ENCODE peak calls at places on chromosomes 7 and 10, in nine cellular contexts. One of them, this sample, is unnamed.

GRCh38 chr10:132146271-132146671 is 40.5 kb upstream of the DPYSL4 start:
- DNase-seq in NCI-H1105: no peak
- DNase-seq in neural crest cell: no peak
- DNase-seq in amygdala: no peak
- DNase-seq in nephron progenitor cell: no peak
- DNase-seq in COR-L47: no peak
- DNase-seq in WERI-Rb-1: no peak
- DNase-seq in activated CD4-positive, alpha-beta T cell treated with anti-CD3 and anti-CD28 coated beads for 48 hours: no peak
- DNase-seq in esophagus squamous epithelium: no peak
- DNase-seq in this sample: no peak

GRCh38 chr7:108442039-108442568 is 14.1 kb downstream of the NRCAM start:
- DNase-seq in NCI-H1105: peak; percentile 81
- DNase-seq in neural crest cell: no peak
- DNase-seq in amygdala: no peak
- DNase-seq in nephron progenitor cell: no peak
- DNase-seq in COR-L47: peak; percentile 52
- DNase-seq in WERI-Rb-1: no peak
- DNase-seq in activated CD4-positive, alpha-beta T cell treated with anti-CD3 and anti-CD28 coated beads for 48 hours: peak; percentile 66
- DNase-seq in esophagus squamous epithelium: no peak
- DNase-seq in this sample: no peak

GRCh38 chr10:3782456-3783312 is 2.3 kb downstream of the KLF6 start:
- DNase-seq in NCI-H1105: no peak
- DNase-seq in neural crest cell: no peak
- DNase-seq in amygdala: peak; percentile 65
- DNase-seq in nephron progenitor cell: no peak
- DNase-seq in COR-L47: no peak
- DNase-seq in WERI-Rb-1: no peak
- DNase-seq in activated CD4-positive, alpha-beta T cell treated with anti-CD3 and anti-CD28 coated beads for 48 hours: peak; percentile 49
- DNase-seq in esophagus squamous epithelium: peak; percentile 19
- DNase-seq in this sample: peak; percentile 71

GRCh38 chr7:2444476-2444875 is 31.7 kb downstream of the GRIFIN start:
- DNase-seq in NCI-H1105: no peak
- DNase-seq in neural crest cell: no peak
- DNase-seq in amygdala: no peak
- DNase-seq in nephron progenitor cell: no peak
- DNase-seq in COR-L47: no peak
- DNase-seq in WERI-Rb-1: no peak
- DNase-seq in activated CD4-positive, alpha-beta T cell treated with anti-CD3 and anti-CD28 coated beads for 48 hours: no peak
- DNase-seq in esophagus squamous epithelium: no peak
- DNase-seq in this sample: no peak

GRCh38 chr7:114921636-114922150 is at the start of gene MDFIC:
- DNase-seq in NCI-H1105: no peak
- DNase-seq in neural crest cell: no peak
- DNase-seq in amygdala: no peak
- DNase-seq in nephron progenitor cell: peak; percentile 13
- DNase-seq in COR-L47: no peak
- DNase-seq in WERI-Rb-1: no peak
- DNase-seq in activated CD4-positive, alpha-beta T cell treated with anti-CD3 and anti-CD28 coated beads for 48 hours: peak; percentile 41
- DNase-seq in esophagus squamous epithelium: no peak
- DNase-seq in this sample: no peak

GRCh38 chr7:74570533-74571156 is 86.9 kb upstream of the GTF2I start:
- DNase-seq in NCI-H1105: no peak
- DNase-seq in neural crest cell: no peak
- DNase-seq in amygdala: no peak
- DNase-seq in nephron progenitor cell: no peak
- DNase-seq in COR-L47: no peak
- DNase-seq in WERI-Rb-1: no peak
- DNase-seq in activated CD4-positive, alpha-beta T cell treated with anti-CD3 and anti-CD28 coated beads for 48 hours: no peak
- DNase-seq in esophagus squamous epithelium: no peak
- DNase-seq in this sample: no peak

GRCh38 chr10:132981173-132981555 is 38.8 kb upstream of the CFAP46 start:
- DNase-seq in NCI-H1105: no peak
- DNase-seq in neural crest cell: no peak
- DNase-seq in amygdala: no peak
- DNase-seq in nephron progenitor cell: no peak
- DNase-seq in COR-L47: no peak
- DNase-seq in WERI-Rb-1: no peak
- DNase-seq in activated CD4-positive, alpha-beta T cell treated with anti-CD3 and anti-CD28 coated beads for 48 hours: no peak
- DNase-seq in esophagus squamous epithelium: no peak
- DNase-seq in this sample: no peak

GRCh38 chr7:11228515-11228914 is 254.8 kb downstream of the PHF14 start:
- DNase-seq in NCI-H1105: peak; percentile 40
- DNase-seq in neural crest cell: no peak
- DNase-seq in amygdala: no peak
- DNase-seq in nephron progenitor cell: no peak
- DNase-seq in COR-L47: peak; percentile 10
- DNase-seq in WERI-Rb-1: no peak
- DNase-seq in activated CD4-positive, alpha-beta T cell treated with anti-CD3 and anti-CD28 coated beads for 48 hours: no peak
- DNase-seq in esophagus squamous epithelium: no peak
- DNase-seq in this sample: no peak

GRCh38 chr10:67663449-67664087 is 32.4 kb downstream of the CTNNA3 start:
- DNase-seq in NCI-H1105: no peak
- DNase-seq in neural crest cell: no peak
- DNase-seq in amygdala: peak; percentile 44
- DNase-seq in nephron progenitor cell: no peak
- DNase-seq in COR-L47: no peak
- DNase-seq in WERI-Rb-1: no peak
- DNase-seq in activated CD4-positive, alpha-beta T cell treated with anti-CD3 and anti-CD28 coated beads for 48 hours: no peak
- DNase-seq in esophagus squamous epithelium: no peak
- DNase-seq in this sample: peak; percentile 50

GRCh38 chr10:125092564-125093031 is 67.8 kb downstream of the CTBP2 start:
- DNase-seq in NCI-H1105: no peak
- DNase-seq in neural crest cell: no peak
- DNase-seq in amygdala: no peak
- DNase-seq in nephron progenitor cell: no peak
- DNase-seq in COR-L47: no peak
- DNase-seq in WERI-Rb-1: no peak
- DNase-seq in activated CD4-positive, alpha-beta T cell treated with anti-CD3 and anti-CD28 coated beads for 48 hours: no peak
- DNase-seq in esophagus squamous epithelium: no peak
- DNase-seq in this sample: no peak

GRCh38 chr7:72403677-72404076 is 8.5 kb downstream of the CALN1 start:
- DNase-seq in NCI-H1105: no peak
- DNase-seq in neural crest cell: no peak
- DNase-seq in amygdala: no peak
- DNase-seq in nephron progenitor cell: no peak
- DNase-seq in COR-L47: no peak
- DNase-seq in WERI-Rb-1: no peak
- DNase-seq in activated CD4-positive, alpha-beta T cell treated with anti-CD3 and anti-CD28 coated beads for 48 hours: no peak
- DNase-seq in esophagus squamous epithelium: no peak
- DNase-seq in this sample: no peak

GRCh38 chr7:159022238-159022993 is 122.3 kb downstream of the VIPR2 start:
- DNase-seq in NCI-H1105: no peak
- DNase-seq in neural crest cell: no peak
- DNase-seq in amygdala: no peak
- DNase-seq in nephron progenitor cell: no peak
- DNase-seq in COR-L47: no peak
- DNase-seq in WERI-Rb-1: no peak
- DNase-seq in activated CD4-positive, alpha-beta T cell treated with anti-CD3 and anti-CD28 coated beads for 48 hours: no peak
- DNase-seq in esophagus squamous epithelium: no peak
- DNase-seq in this sample: no peak

GRCh38 chr7:117489435-117489834 is 9.6 kb downstream of the CFTR start:
- DNase-seq in NCI-H1105: no peak
- DNase-seq in neural crest cell: no peak
- DNase-seq in amygdala: no peak
- DNase-seq in nephron progenitor cell: no peak
- DNase-seq in COR-L47: no peak
- DNase-seq in WERI-Rb-1: no peak
- DNase-seq in activated CD4-positive, alpha-beta T cell treated with anti-CD3 and anti-CD28 coated beads for 48 hours: no peak
- DNase-seq in esophagus squamous epithelium: no peak
- DNase-seq in this sample: no peak